ENCODE peak calls at places on chromosomes 16 and 17, in nine cellular contexts. W is HL-60, I is GM23338, Y is prostate gland, P is esophagus muscularis mucosa, C is stomach, Q is SK-N-SH, N is GM12878, E is sigmoid colon. A is an unnamed sample.

GRCh38 chr16:74862743-74863244 is 88.2 kb upstream of the FA2H start:
- DNase-seq in W (peak), I (peak), Y (peak), P (no peak), C (no peak), Q (peak), N (peak), E (no peak), A (no peak)

GRCh38 chr16:82016268-82016667 is 5.0 kb upstream of the SDR42E1 start:
- DNase-seq in W (no peak), I (peak), Y (peak), P (no peak), C (no peak), Q (peak), N (no peak), E (no peak), A (no peak)

GRCh38 chr17:72591500-72592241 is 470.9 kb downstream of the SOX9 start:
- DNase-seq in W (no peak), I (peak), Y (no peak), P (no peak), C (no peak), Q (peak), N (no peak), E (no peak), A (no peak)

GRCh38 chr17:18260332-18261145 is at the start of gene MIEF2:
- DNase-seq in W (peak), I (peak), Y (peak), P (peak), C (peak), Q (peak), N (peak), E (peak), A (peak)

GRCh38 chr16:11329080-11329491 is 16.2 kb upstream of the RMI2 start:
- DNase-seq in W (no peak), I (peak), Y (no peak), P (no peak), C (no peak), Q (no peak), N (peak), E (no peak), A (no peak)

GRCh38 chr17:48051706-48052486 is 3.7 kb downstream of the NFE2L1 start:
- DNase-seq in W (peak), I (peak), Y (peak), P (peak), C (peak), Q (no peak), N (no peak), E (peak), A (peak)

GRCh38 chr17:27553019-27553511 is 77.9 kb upstream of the LGALS9 start:
- DNase-seq in W (no peak), I (no peak), Y (no peak), P (no peak), C (no peak), Q (no peak), N (no peak), E (no peak), A (peak)

GRCh38 chr17:68498479-68499326 is 13.5 kb upstream of the PRKAR1A start:
- DNase-seq in W (peak), I (no peak), Y (no peak), P (no peak), C (peak), Q (peak), N (no peak), E (no peak), A (no peak)

GRCh38 chr17:47223007-47223406 is 13.9 kb downstream of the MYL4 start:
- DNase-seq in W (no peak), I (no peak), Y (no peak), P (no peak), C (no peak), Q (no peak), N (no peak), E (no peak), A (no peak)

GRCh38 chr17:45087496-45087975 is 26.4 kb downstream of the NMT1 start:
- DNase-seq in W (no peak), I (no peak), Y (peak), P (no peak), C (no peak), Q (no peak), N (no peak), E (no peak), A (peak)

GRCh38 chr16:69859105-69859969 is 91.8 kb upstream of the CLEC18A start:
- DNase-seq in W (no peak), I (peak), Y (no peak), P (no peak), C (peak), Q (peak), N (no peak), E (no peak), A (peak)

GRCh38 chr16:74298104-74298503 is 1.5 kb downstream of the PSMD7 start:
- DNase-seq in W (no peak), I (no peak), Y (peak), P (no peak), C (no peak), Q (no peak), N (no peak), E (no peak), A (no peak)

GRCh38 chr17:80724723-80725388 is 180.2 kb downstream of the RPTOR start:
- DNase-seq in W (no peak), I (no peak), Y (no peak), P (no peak), C (no peak), Q (peak), N (no peak), E (no peak), A (no peak)

GRCh38 chr17:55037828-55038227 is 69.3 kb downstream of the STXBP4 start:
- DNase-seq in W (no peak), I (no peak), Y (no peak), P (no peak), C (no peak), Q (no peak), N (peak), E (no peak), A (no peak)

GRCh38 chr17:44241104-44241503 is 21.6 kb upstream of the UBTF start:
- DNase-seq in W (peak), I (no peak), Y (no peak), P (no peak), C (no peak), Q (peak), N (no peak), E (no peak), A (no peak)

GRCh38 chr17:61203765-61204164 is 195.9 kb upstream of the TBX2 start:
- DNase-seq in W (no peak), I (no peak), Y (no peak), P (no peak), C (no peak), Q (no peak), N (no peak), E (no peak), A (no peak)

GRCh38 chr16:78177927-78178326 is 78.5 kb downstream of the WWOX start:
- DNase-seq in W (no peak), I (no peak), Y (no peak), P (peak), C (no peak), Q (peak), N (no peak), E (no peak), A (no peak)

GRCh38 chr16:23497543-23497868 is 12.8 kb downstream of the GGA2 start:
- DNase-seq in W (no peak), I (no peak), Y (no peak), P (no peak), C (no peak), Q (no peak), N (no peak), E (no peak), A (no peak)

GRCh38 chr16:23498863-23499262 is 11.4 kb downstream of the GGA2 start:
- DNase-seq in W (no peak), I (no peak), Y (no peak), P (no peak), C (no peak), Q (no peak), N (no peak), E (no peak), A (no peak)

GRCh38 chr16:23494188-23494587 is 16.1 kb downstream of the GGA2 start:
- DNase-seq in W (no peak), I (no peak), Y (peak), P (no peak), C (no peak), Q (no peak), N (no peak), E (no peak), A (no peak)

GRCh38 chr16:23499801-23500200 is 10.5 kb downstream of the GGA2 start:
- DNase-seq in W (no peak), I (peak), Y (no peak), P (no peak), C (no peak), Q (no peak), N (no peak), E (no peak), A (no peak)

GRCh38 chr16:23496826-23497542 is 13.3 kb downstream of the GGA2 start:
- DNase-seq in W (no peak), I (no peak), Y (peak), P (no peak), C (no peak), Q (no peak), N (no peak), E (no peak), A (no peak)
- TF ChIP-seq POLR2AphosphoS5 in W (no peak), I (no peak), Y (peak), P (no peak), C (no peak), Q (no peak), N (no peak), E (no peak), A (no peak)

GRCh38 chr17:41777157-41777578 is 9.3 kb downstream of the JUP start:
- DNase-seq in W (no peak), I (peak), Y (no peak), P (no peak), C (peak), Q (peak), N (no peak), E (peak), A (peak)
- H3K4me3 ChIP-seq in W (no peak), I (no peak), Y (no peak), P (no peak), C (no peak), Q (no peak), N (no peak), E (no peak), A (no peak)

DNA sequence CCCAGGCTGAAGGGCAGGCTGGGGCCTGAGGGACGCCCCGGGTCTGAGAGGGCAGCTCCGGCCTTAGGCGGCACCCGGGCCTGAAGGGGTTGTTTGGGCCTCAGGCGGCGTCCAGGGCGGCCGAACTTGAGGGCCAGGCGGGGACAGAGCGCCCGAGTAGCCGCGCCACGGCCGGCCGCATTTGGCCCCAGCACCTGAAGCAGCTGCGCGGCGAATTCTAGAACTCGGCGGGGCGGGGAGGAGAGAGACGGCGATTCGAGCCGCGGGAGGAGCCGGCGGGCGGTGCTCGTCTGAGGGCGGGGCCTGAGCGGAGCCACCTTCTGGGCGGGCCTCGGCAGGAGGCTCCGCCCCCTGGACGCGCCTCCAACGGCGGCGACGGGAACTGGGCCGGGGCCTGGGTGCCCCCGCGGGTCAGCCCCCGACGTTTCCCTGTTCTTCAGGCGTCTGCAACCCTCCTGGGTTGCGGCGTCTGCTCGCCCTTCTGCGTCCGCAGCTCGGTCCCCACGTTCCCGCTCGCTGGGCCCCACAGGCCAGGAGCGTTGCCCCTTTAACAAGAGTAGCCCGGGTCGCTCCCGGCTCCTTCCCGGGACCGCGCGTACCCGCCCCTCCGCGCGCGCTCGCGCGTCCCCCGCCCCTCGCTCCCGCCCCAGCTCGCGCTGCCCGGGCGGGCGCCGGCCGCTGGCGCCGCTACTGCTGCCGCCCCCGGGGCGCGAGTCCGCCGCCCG is at the start of the genes INCA1 and KIF1C:
- DNase-seq in W (peak), I (peak), Y (peak), P (peak), C (peak), Q (peak), N (peak), E (peak), A (peak)
- TF ChIP-seq CTCF in W (no peak), I (no peak), Y (no peak), P (no peak), C (no peak), Q (no peak), N (no peak), E (no peak), A (peak)

GRCh38 chr17:39461113-39461910 is at the start of gene CDK12:
- DNase-seq in W (peak), I (peak), Y (peak), P (peak), C (peak), Q (peak), N (peak), E (peak), A (peak)

GRCh38 chr17:39461911-39462641 is 790 bp downstream of the CDK12 start:
- DNase-seq in W (peak), I (peak), Y (peak), P (no peak), C (peak), Q (peak), N (peak), E (no peak), A (no peak)

DNA sequence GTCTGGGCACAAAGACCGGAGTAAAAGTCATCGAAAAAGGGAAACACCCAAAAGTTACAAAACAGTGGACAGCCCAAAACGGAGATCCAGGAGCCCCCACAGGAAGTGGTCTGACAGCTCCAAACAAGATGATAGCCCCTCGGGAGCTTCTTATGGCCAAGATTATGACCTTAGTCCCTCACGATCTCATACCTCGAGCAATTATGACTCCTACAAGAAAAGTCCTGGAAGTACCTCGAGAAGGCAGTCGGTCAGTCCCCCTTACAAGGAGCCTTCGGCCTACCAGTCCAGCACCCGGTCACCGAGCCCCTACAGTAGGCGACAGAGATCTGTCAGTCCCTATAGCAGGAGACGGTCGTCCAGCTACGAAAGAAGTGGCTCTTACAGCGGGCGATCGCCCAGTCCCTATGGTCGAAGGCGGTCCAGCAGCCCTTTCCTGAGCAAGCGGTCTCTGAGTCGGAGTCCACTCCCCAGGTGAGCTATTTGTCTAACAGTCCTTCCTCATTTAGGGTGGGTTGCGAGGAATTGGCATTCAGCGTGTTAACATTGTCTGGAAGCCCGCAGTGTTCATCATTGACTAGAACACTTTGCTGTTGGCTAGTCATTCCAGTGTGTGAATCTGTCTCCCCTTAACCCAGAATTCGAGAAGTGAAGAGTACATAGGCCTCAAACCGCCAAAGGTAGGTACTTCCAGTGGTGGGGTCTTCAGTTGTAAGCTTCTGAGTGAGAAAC is 1.5 kb downstream of the CDK12 start:
- DNase-seq in W (peak), I (peak), Y (no peak), P (no peak), C (no peak), Q (peak), N (no peak), E (peak), A (peak)
- TF ChIP-seq POLR2AphosphoS5 in W (no peak), I (no peak), Y (no peak), P (no peak), C (no peak), Q (no peak), N (no peak), E (no peak), A (no peak)

GRCh38 chr17:39027440-39028035 is 60.3 kb upstream of the FBXO47 start:
- DNase-seq in W (no peak), I (no peak), Y (no peak), P (no peak), C (no peak), Q (peak), N (no peak), E (no peak), A (peak)

GRCh38 chr17:39022961-39023360 is 55.8 kb upstream of the FBXO47 start:
- DNase-seq in W (no peak), I (no peak), Y (no peak), P (no peak), C (no peak), Q (no peak), N (no peak), E (no peak), A (no peak)

GRCh38 chr17:39027037-39027436 is 59.8 kb upstream of the FBXO47 start:
- DNase-seq in W (no peak), I (peak), Y (peak), P (no peak), C (peak), Q (peak), N (no peak), E (peak), A (peak)

DNA sequence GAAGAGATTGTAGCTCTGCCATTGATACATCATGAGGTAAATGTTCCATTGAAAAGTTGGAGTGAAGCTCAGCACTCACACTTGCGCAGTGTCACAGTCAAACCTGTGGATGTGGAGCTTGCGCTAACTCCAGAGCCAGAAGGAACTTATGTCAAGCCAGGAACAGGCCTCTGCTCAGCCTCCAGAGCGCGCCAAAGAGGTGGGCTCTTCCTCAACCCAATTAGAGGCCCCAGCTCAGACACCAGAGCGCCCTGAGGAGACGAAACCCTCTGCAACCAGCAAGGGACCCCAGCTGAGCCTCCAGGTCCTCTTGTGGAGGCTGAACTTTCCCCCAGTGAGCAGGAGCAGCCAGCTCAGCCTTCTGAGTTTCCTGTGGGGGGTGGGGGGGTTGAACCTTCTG is 61.5 kb upstream of the FBXO47 start:
- DNase-seq in W (no peak), I (no peak), Y (no peak), P (no peak), C (no peak), Q (no peak), N (no peak), E (no peak), A (no peak)
- H3K4me3 ChIP-seq in W (no peak), I (no peak), Y (no peak), P (no peak), C (no peak), Q (no peak), N (no peak), E (no peak), A (no peak)

A was measured in transverse colon.